ENCODE peak calls at places on chromosomes 2 and 18, in six cellular contexts. One of them, this sample, is unnamed.

GRCh38 chr2:106137944-106138903 is 55.9 kb downstream of the UXS1 start:
- DNase-seq in ovary: no peak
- DNase-seq in CD8-positive, alpha-beta memory T cell: peak; percentile 34
- DNase-seq in Peyer's patch: no peak
- DNase-seq in PC-3: no peak
- DNase-seq in tibial nerve: no peak
- DNase-seq in this sample: no peak

GRCh38 chr2:197784956-197785941 is at the start of gene BOLL:
- DNase-seq in ovary: no peak
- DNase-seq in CD8-positive, alpha-beta memory T cell: no peak
- DNase-seq in Peyer's patch: no peak
- DNase-seq in PC-3: no peak
- DNase-seq in tibial nerve: no peak
- DNase-seq in this sample: no peak

GRCh38 chr2:181764095-181764963 is 84.0 kb upstream of the NEUROD1 start:
- DNase-seq in ovary: no peak
- DNase-seq in CD8-positive, alpha-beta memory T cell: no peak
- DNase-seq in Peyer's patch: no peak
- DNase-seq in PC-3: no peak
- DNase-seq in tibial nerve: no peak
- DNase-seq in this sample: no peak

GRCh38 chr2:60932954-60933353 is 51.6 kb downstream of the REL start:
- DNase-seq in ovary: no peak
- DNase-seq in CD8-positive, alpha-beta memory T cell: no peak
- DNase-seq in Peyer's patch: no peak
- DNase-seq in PC-3: no peak
- DNase-seq in tibial nerve: no peak
- DNase-seq in this sample: no peak

GRCh38 chr18:32629990-32630389 is 142.8 kb downstream of the KLHL14 start:
- DNase-seq in ovary: no peak
- DNase-seq in CD8-positive, alpha-beta memory T cell: no peak
- DNase-seq in Peyer's patch: no peak
- DNase-seq in PC-3: no peak
- DNase-seq in tibial nerve: no peak
- DNase-seq in this sample: no peak

GRCh38 chr2:88765154-88765948 is 73.9 kb downstream of the RPIA start:
- DNase-seq in ovary: no peak
- DNase-seq in CD8-positive, alpha-beta memory T cell: no peak
- DNase-seq in Peyer's patch: peak; percentile 77
- DNase-seq in PC-3: no peak
- DNase-seq in tibial nerve: no peak
- DNase-seq in this sample: peak; percentile 58

GRCh38 chr2:188244383-188244782 is 47.3 kb upstream of the GULP1 start:
- DNase-seq in ovary: no peak
- DNase-seq in CD8-positive, alpha-beta memory T cell: no peak
- DNase-seq in Peyer's patch: no peak
- DNase-seq in PC-3: peak; percentile 4
- DNase-seq in tibial nerve: no peak
- DNase-seq in this sample: no peak

GRCh38 chr18:13318644-13319501 is 100.3 kb downstream of the LDLRAD4 start:
- DNase-seq in ovary: no peak
- DNase-seq in CD8-positive, alpha-beta memory T cell: no peak
- DNase-seq in Peyer's patch: no peak
- DNase-seq in PC-3: no peak
- DNase-seq in tibial nerve: no peak
- DNase-seq in this sample: no peak

GRCh38 chr2:134391751-134392160 is 137.9 kb downstream of the MGAT5 start:
- DNase-seq in ovary: no peak
- DNase-seq in CD8-positive, alpha-beta memory T cell: no peak
- DNase-seq in Peyer's patch: no peak
- DNase-seq in PC-3: peak; percentile 96
- DNase-seq in tibial nerve: no peak
- DNase-seq in this sample: no peak

GRCh38 chr2:177392373-177393246 is at the start of gene AGPS:
- DNase-seq in ovary: peak; percentile 63
- DNase-seq in CD8-positive, alpha-beta memory T cell: peak; percentile 73
- DNase-seq in Peyer's patch: peak; percentile 90
- DNase-seq in PC-3: peak; percentile 77
- DNase-seq in tibial nerve: peak; percentile 37
- DNase-seq in this sample: peak; percentile 77

GRCh38 chr18:79402977-79403722 is 7.4 kb downstream of the NFATC1 start:
- DNase-seq in ovary: no peak
- DNase-seq in CD8-positive, alpha-beta memory T cell: no peak
- DNase-seq in Peyer's patch: peak; percentile 57
- DNase-seq in PC-3: peak; percentile 62
- DNase-seq in tibial nerve: peak; percentile 67
- DNase-seq in this sample: peak; percentile 61

GRCh38 chr2:229714736-229715541 is 584 bp upstream of the DNER start:
- DNase-seq in ovary: no peak
- DNase-seq in CD8-positive, alpha-beta memory T cell: peak; percentile 4
- DNase-seq in Peyer's patch: peak; percentile 58
- DNase-seq in PC-3: peak; percentile 55
- DNase-seq in tibial nerve: peak; percentile 7
- DNase-seq in this sample: peak; percentile 51

GRCh38 chr2:185899364-185899763 is 160.8 kb downstream of the FSIP2 start:
- DNase-seq in ovary: no peak
- DNase-seq in CD8-positive, alpha-beta memory T cell: no peak
- DNase-seq in Peyer's patch: no peak
- DNase-seq in PC-3: no peak
- DNase-seq in tibial nerve: no peak
- DNase-seq in this sample: no peak

GRCh38 chr2:112198780-112199179 is 56.1 kb downstream of the ZC3H8 start:
- DNase-seq in ovary: no peak
- DNase-seq in CD8-positive, alpha-beta memory T cell: no peak
- DNase-seq in Peyer's patch: no peak
- DNase-seq in PC-3: no peak
- DNase-seq in tibial nerve: no peak
- DNase-seq in this sample: no peak

GRCh38 chr2:96336873-96337272 is 1.3 kb downstream of the NCAPH start:
- DNase-seq in ovary: no peak
- DNase-seq in CD8-positive, alpha-beta memory T cell: no peak
- DNase-seq in Peyer's patch: no peak
- DNase-seq in PC-3: no peak
- DNase-seq in tibial nerve: no peak
- DNase-seq in this sample: no peak

GRCh38 chr18:31056296-31056695 is 13.8 kb upstream of the DSC3 start:
- DNase-seq in ovary: no peak
- DNase-seq in CD8-positive, alpha-beta memory T cell: no peak
- DNase-seq in Peyer's patch: no peak
- DNase-seq in PC-3: no peak
- DNase-seq in tibial nerve: no peak
- DNase-seq in this sample: no peak

GRCh38 chr2:138433995-138434991 is 67.3 kb upstream of the SPOPL start:
- DNase-seq in ovary: no peak
- DNase-seq in CD8-positive, alpha-beta memory T cell: no peak
- DNase-seq in Peyer's patch: no peak
- DNase-seq in PC-3: no peak
- DNase-seq in tibial nerve: no peak
- DNase-seq in this sample: no peak

GRCh38 chr2:189534854-189535253 is 45.7 kb downstream of the SLC40A1 start:
- DNase-seq in ovary: no peak
- DNase-seq in CD8-positive, alpha-beta memory T cell: no peak
- DNase-seq in Peyer's patch: no peak
- DNase-seq in PC-3: peak; percentile 31
- DNase-seq in tibial nerve: no peak
- DNase-seq in this sample: no peak

GRCh38 chr2:160458718-160459453 is 34.7 kb downstream of the RBMS1 start:
- DNase-seq in ovary: no peak
- DNase-seq in CD8-positive, alpha-beta memory T cell: no peak
- DNase-seq in Peyer's patch: no peak
- DNase-seq in PC-3: no peak
- DNase-seq in tibial nerve: no peak
- DNase-seq in this sample: no peak

GRCh38 chr2:178574789-178575188 is 94.5 kb downstream of the PLEKHA3 start:
- DNase-seq in ovary: no peak
- DNase-seq in CD8-positive, alpha-beta memory T cell: no peak
- DNase-seq in Peyer's patch: no peak
- DNase-seq in PC-3: no peak
- DNase-seq in tibial nerve: no peak
- DNase-seq in this sample: no peak

GRCh38 chr18:23864620-23865019 is 149.9 kb upstream of the TTC39C start:
- DNase-seq in ovary: no peak
- DNase-seq in CD8-positive, alpha-beta memory T cell: peak; percentile 50
- DNase-seq in Peyer's patch: no peak
- DNase-seq in PC-3: no peak
- DNase-seq in tibial nerve: no peak
- DNase-seq in this sample: no peak

GRCh38 chr2:168245074-168245825 is 2.1 kb downstream of the STK39 start:
- DNase-seq in ovary: no peak
- DNase-seq in CD8-positive, alpha-beta memory T cell: no peak
- DNase-seq in Peyer's patch: no peak
- DNase-seq in PC-3: peak; percentile 60
- DNase-seq in tibial nerve: no peak
- DNase-seq in this sample: no peak

GRCh38 chr2:99439989-99440388 is 49.8 kb downstream of the REV1 start:
- DNase-seq in ovary: no peak
- DNase-seq in CD8-positive, alpha-beta memory T cell: no peak
- DNase-seq in Peyer's patch: no peak
- DNase-seq in PC-3: no peak
- DNase-seq in tibial nerve: no peak
- DNase-seq in this sample: no peak

GRCh38 chr2:222703866-222704265 is 32.4 kb downstream of the MOGAT1 start:
- DNase-seq in ovary: no peak
- DNase-seq in CD8-positive, alpha-beta memory T cell: no peak
- DNase-seq in Peyer's patch: no peak
- DNase-seq in PC-3: peak; percentile 26
- DNase-seq in tibial nerve: no peak
- DNase-seq in this sample: no peak

GRCh38 chr2:70715161-70715985 is 52.6 kb downstream of the ADD2 start:
- DNase-seq in ovary: no peak
- DNase-seq in CD8-positive, alpha-beta memory T cell: no peak
- DNase-seq in Peyer's patch: no peak
- DNase-seq in PC-3: no peak
- DNase-seq in tibial nerve: no peak
- DNase-seq in this sample: no peak

GRCh38 chr2:42196403-42197267 is 27.5 kb downstream of the EML4 start:
- DNase-seq in ovary: no peak
- DNase-seq in CD8-positive, alpha-beta memory T cell: peak; percentile 48
- DNase-seq in Peyer's patch: no peak
- DNase-seq in PC-3: peak; percentile 74
- DNase-seq in tibial nerve: peak; percentile 19
- DNase-seq in this sample: peak; percentile 38

GRCh38 chr2:142857247-142858154 is 20.0 kb upstream of the KYNU start:
- DNase-seq in ovary: no peak
- DNase-seq in CD8-positive, alpha-beta memory T cell: no peak
- DNase-seq in Peyer's patch: no peak
- DNase-seq in PC-3: peak; percentile 69
- DNase-seq in tibial nerve: no peak
- DNase-seq in this sample: no peak

GRCh38 chr2:42848726-42849290 is 56.4 kb upstream of the HAAO start:
- DNase-seq in ovary: no peak
- DNase-seq in CD8-positive, alpha-beta memory T cell: no peak
- DNase-seq in Peyer's patch: no peak
- DNase-seq in PC-3: no peak
- DNase-seq in tibial nerve: no peak
- DNase-seq in this sample: no peak

GRCh38 chr2:230664128-230664527 is 48.5 kb upstream of the CAB39 start:
- DNase-seq in ovary: no peak
- DNase-seq in CD8-positive, alpha-beta memory T cell: no peak
- DNase-seq in Peyer's patch: no peak
- DNase-seq in PC-3: no peak
- DNase-seq in tibial nerve: no peak
- DNase-seq in this sample: no peak

GRCh38 chr2:239116456-239117246 is 268.8 kb downstream of the TWIST2 start:
- DNase-seq in ovary: no peak
- DNase-seq in CD8-positive, alpha-beta memory T cell: no peak
- DNase-seq in Peyer's patch: no peak
- DNase-seq in PC-3: peak; percentile 73
- DNase-seq in tibial nerve: no peak
- DNase-seq in this sample: no peak
- H3K4me1 ChIP-seq in ovary: peaks cover 18% of the 10 kb centered on the region
- H3K4me1 ChIP-seq in CD8-positive, alpha-beta memory T cell: no peaks in the 10 kb centered on the region
- H3K4me1 ChIP-seq in Peyer's patch: no peaks in the 10 kb centered on the region
- H3K4me1 ChIP-seq in PC-3: peaks cover 14% of the 10 kb centered on the region
- H3K4me1 ChIP-seq in tibial nerve: peaks cover 23% of the 10 kb centered on the region
- H3K4me1 ChIP-seq in this sample: peaks cover 23% of the 10 kb centered on the region

GRCh38 chr2:219250044-219250781 is 2.8 kb upstream of the TUBA4B start:
- DNase-seq in ovary: no peak
- DNase-seq in CD8-positive, alpha-beta memory T cell: no peak
- DNase-seq in Peyer's patch: no peak
- DNase-seq in PC-3: no peak
- DNase-seq in tibial nerve: no peak
- DNase-seq in this sample: no peak
- H3K4me1 ChIP-seq in ovary: peaks cover 26% of the 10 kb centered on the region
- H3K4me1 ChIP-seq in CD8-positive, alpha-beta memory T cell: peaks cover 70% of the 10 kb centered on the region
- H3K4me1 ChIP-seq in Peyer's patch: peaks cover 46% of the 10 kb centered on the region
- H3K4me1 ChIP-seq in PC-3: peaks cover 66% of the 10 kb centered on the region
- H3K4me1 ChIP-seq in tibial nerve: peaks cover 46% of the 10 kb centered on the region
- H3K4me1 ChIP-seq in this sample: peaks cover 99% of the 10 kb centered on the region

DNA sequence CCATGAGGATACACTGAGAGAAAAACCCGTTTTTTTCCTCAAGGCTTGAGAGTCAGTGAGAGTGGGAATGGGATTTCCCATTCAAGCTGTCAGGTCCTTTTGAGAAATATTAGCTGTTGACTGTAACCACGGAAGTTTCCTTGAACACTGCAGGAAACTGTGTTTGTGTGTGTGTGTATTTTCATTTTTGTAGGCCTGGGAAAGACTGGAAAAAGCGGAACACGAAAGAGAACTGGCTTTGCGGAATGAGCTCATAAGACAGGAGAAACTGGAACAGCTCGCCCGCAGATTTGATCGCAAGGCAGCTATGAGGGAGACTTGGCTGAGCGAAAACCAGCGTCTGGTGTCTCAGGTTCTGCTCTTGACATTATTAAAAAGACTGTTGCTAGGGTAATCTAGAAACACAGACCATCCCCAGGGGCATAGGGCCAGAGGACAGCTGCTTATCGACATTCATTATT is 98.8 kb upstream of the EML6 start:
- DNase-seq in ovary: no peak
- DNase-seq in CD8-positive, alpha-beta memory T cell: no peak
- DNase-seq in Peyer's patch: no peak
- DNase-seq in PC-3: no peak
- DNase-seq in tibial nerve: no peak
- DNase-seq in this sample: no peak
- H3K4me1 ChIP-seq in ovary: peaks cover 3% of the 10 kb centered on the region
- H3K4me1 ChIP-seq in CD8-positive, alpha-beta memory T cell: no peaks in the 10 kb centered on the region
- H3K4me1 ChIP-seq in Peyer's patch: no peaks in the 10 kb centered on the region
- H3K4me1 ChIP-seq in PC-3: no peaks in the 10 kb centered on the region
- H3K4me1 ChIP-seq in tibial nerve: peaks cover 1% of the 10 kb centered on the region
- H3K4me1 ChIP-seq in this sample: peaks cover 20% of the 10 kb centered on the region

GRCh38 chr2:227461878-227462462 is 10.0 kb upstream of the AGFG1 start:
- DNase-seq in ovary: no peak
- DNase-seq in CD8-positive, alpha-beta memory T cell: no peak
- DNase-seq in Peyer's patch: no peak
- DNase-seq in PC-3: no peak
- DNase-seq in tibial nerve: no peak
- DNase-seq in this sample: no peak
- H3K4me1 ChIP-seq in ovary: peaks cover 10% of the 10 kb centered on the region
- H3K4me1 ChIP-seq in CD8-positive, alpha-beta memory T cell: peaks cover 67% of the 10 kb centered on the region
- H3K4me1 ChIP-seq in Peyer's patch: no peaks in the 10 kb centered on the region
- H3K4me1 ChIP-seq in PC-3: peaks cover 41% of the 10 kb centered on the region
- H3K4me1 ChIP-seq in tibial nerve: no peaks in the 10 kb centered on the region
- H3K4me1 ChIP-seq in this sample: peaks cover 17% of the 10 kb centered on the region

DNA sequence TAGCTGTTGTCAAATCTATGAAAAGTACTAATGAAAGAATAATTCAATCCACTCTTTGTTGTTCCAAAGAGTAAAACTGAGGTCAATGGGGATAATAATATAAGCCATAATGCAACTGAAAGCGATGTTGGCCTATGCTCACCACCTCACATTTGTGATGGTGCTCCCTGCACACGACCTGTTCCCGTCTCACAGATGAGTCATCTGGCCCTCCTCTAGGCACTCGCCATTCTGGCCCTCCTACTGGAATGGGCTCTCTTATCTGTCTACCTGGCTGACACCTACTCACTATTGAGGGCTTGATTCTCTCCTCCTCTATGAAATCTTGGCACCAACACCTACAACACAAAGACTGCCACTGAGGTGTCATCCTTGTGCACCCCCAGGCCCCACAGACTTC is 585.9 kb upstream of the ID2 start:
- DNase-seq in ovary: no peak
- DNase-seq in CD8-positive, alpha-beta memory T cell: no peak
- DNase-seq in Peyer's patch: no peak
- DNase-seq in PC-3: no peak
- DNase-seq in tibial nerve: no peak
- DNase-seq in this sample: no peak
- H3K4me1 ChIP-seq in ovary: no peaks in the 10 kb centered on the region
- H3K4me1 ChIP-seq in CD8-positive, alpha-beta memory T cell: no peaks in the 10 kb centered on the region
- H3K4me1 ChIP-seq in Peyer's patch: no peaks in the 10 kb centered on the region
- H3K4me1 ChIP-seq in PC-3: peaks cover 5% of the 10 kb centered on the region
- H3K4me1 ChIP-seq in tibial nerve: no peaks in the 10 kb centered on the region
- H3K4me1 ChIP-seq in this sample: no peaks in the 10 kb centered on the region